ENCODE peak calls at places on chromosomes 16 and 17, in six cellular contexts. C is SK-N-SH, O is K562, I is HepG2, J is H1, T is GM12878. B is an unnamed sample.

GRCh38 chr17:77491921-77492445 is 351.2 kb downstream of the SEC14L1 start:
- DNase-seq in J (no peak), I (no peak), C (no peak), O (no peak), T (no peak), B (no peak)

GRCh38 chr16:79444522-79445040 is 156.0 kb downstream of the MAF start:
- DNase-seq in T (no peak), I (no peak), C (no peak), J (no peak), O (no peak), B (no peak)

GRCh38 chr17:65696739-65697394 is 135.4 kb upstream of the AXIN2 start:
- DNase-seq in T (no peak), I (no peak), O (no peak), J (no peak), C (no peak), B (no peak)

GRCh38 chr17:76501018-76501826 is at the start of gene RHBDF2:
- DNase-seq in I (peak), C (peak), O (peak), J (peak), T (peak), B (peak)

GRCh38 chr16:31072540-31073072 is 1.4 kb downstream of the ZNF668 start:
- DNase-seq in C (peak), T (no peak), O (peak), J (no peak), I (peak), B (peak)

GRCh38 chr17:43530303-43531081 is 15.6 kb downstream of the ETV4 start:
- DNase-seq in I (peak), J (peak), C (no peak), T (no peak), O (peak), B (no peak)

GRCh38 chr16:3020604-3021448 is 658 bp downstream of the TNFRSF12A start:
- DNase-seq in I (peak), C (peak), O (peak), T (no peak), J (peak), B (peak)

GRCh38 chr17:73307130-73307529 is 4.7 kb downstream of the CDC42EP4 start:
- DNase-seq in C (no peak), J (no peak), O (no peak), T (no peak), I (no peak), B (no peak)

GRCh38 chr17:69356625-69357024 is 29.7 kb upstream of the ABCA5 start:
- DNase-seq in C (no peak), J (no peak), I (no peak), O (no peak), T (no peak), B (no peak)

GRCh38 chr16:75922250-75922649 is 196.0 kb upstream of the CPHXL start:
- DNase-seq in O (no peak), J (no peak), T (no peak), C (no peak), I (no peak), B (no peak)

GRCh38 chr17:34235389-34236028 is 19.6 kb upstream of the CCL2 start:
- DNase-seq in I (no peak), J (no peak), C (no peak), T (no peak), O (no peak), B (peak)

GRCh38 chr16:88380099-88380498 is 2.7 kb upstream of the ZNF469 start:
- DNase-seq in J (no peak), T (no peak), O (no peak), I (no peak), C (no peak), B (no peak)

GRCh38 chr17:56786989-56787482 is 46.7 kb downstream of the C17orf67 start:
- DNase-seq in T (peak), J (no peak), I (peak), C (no peak), O (no peak), B (peak)
- TF ChIP-seq GABPA in T (no peak), J (no peak), I (no peak), C (peak), O (peak), B (peak)

GRCh38 chr17:7955414-7956042 is 23.5 kb downstream of the CNTROB start:
- DNase-seq in T (no peak), C (no peak), I (no peak), J (no peak), O (no peak), B (no peak)

GRCh38 chr17:7946441-7946840 is 14.4 kb downstream of the CNTROB start:
- DNase-seq in J (no peak), I (no peak), T (no peak), C (no peak), O (no peak), B (no peak)

GRCh38 chr17:7947651-7948050 is 15.6 kb downstream of the CNTROB start:
- DNase-seq in C (no peak), I (no peak), O (no peak), J (no peak), T (no peak), B (no peak)

GRCh38 chr17:7950578-7950977 is 18.6 kb downstream of the CNTROB start:
- DNase-seq in I (no peak), T (no peak), O (no peak), J (no peak), C (no peak), B (no peak)

DNA sequence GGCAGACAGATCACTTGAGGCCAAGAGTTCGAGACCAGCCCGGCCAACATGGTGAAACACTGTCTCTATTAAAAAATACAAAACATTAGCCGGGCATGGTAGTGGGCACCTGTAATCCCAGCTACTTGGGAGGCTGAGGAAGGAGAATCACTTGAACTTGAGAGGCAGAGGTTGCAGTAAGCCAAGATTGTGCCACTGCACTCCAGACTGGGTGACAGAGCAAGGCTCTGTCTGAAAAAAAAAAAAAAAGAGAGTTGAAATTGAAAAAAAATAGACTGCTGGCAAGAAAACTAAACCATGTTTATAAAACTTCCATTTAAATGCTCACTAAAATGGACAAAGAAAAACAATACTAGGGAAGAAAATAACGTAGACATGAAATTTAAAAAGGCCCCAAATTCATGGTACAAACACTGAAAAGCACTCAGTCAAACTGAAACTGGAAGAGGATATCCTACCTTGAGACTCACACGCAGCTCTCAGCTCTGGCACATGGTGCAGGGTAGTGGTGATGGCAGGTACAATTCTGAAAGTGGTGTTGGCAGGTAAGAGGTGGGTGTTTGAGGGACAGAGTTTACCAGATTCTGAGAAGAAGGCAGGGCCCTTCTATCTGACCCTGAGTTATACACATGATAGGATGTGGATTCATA is 19.3 kb downstream of the CNTROB start:
- DNase-seq in T (peak), O (no peak), C (no peak), J (no peak), I (no peak), B (no peak)
- TF ChIP-seq GABPA in T (no peak), O (no peak), C (no peak), J (no peak), I (no peak), B (no peak)

GRCh38 chr16:69820926-69821541 is 58.9 kb downstream of the WWP2 start:
- DNase-seq in I (peak), O (no peak), J (no peak), C (peak), T (no peak), B (no peak)
- TF ChIP-seq GABPA in I (no peak), O (no peak), J (no peak), C (no peak), T (no peak), B (no peak)

DNA sequence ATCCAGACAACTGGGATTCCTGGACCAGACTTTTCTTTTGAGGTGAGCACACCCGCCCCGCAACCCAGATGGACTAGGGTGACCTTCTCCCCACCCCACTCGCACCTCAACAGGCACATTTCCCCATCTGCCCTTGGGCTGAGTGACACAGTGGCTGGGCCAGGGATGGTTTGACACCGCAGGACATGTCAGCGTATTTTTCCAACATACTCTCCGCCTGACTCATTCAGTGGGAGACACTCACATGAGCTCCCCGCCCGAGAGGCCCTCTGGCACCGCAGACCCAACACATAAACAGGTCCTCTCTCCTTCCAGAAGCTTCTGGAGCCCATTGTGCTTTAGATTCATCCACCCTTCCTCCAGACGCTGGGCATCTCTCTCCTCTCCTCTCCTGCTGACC is 69.4 kb downstream of the ZDHHC7 start:
- DNase-seq in T (no peak), C (no peak), I (no peak), O (no peak), J (no peak), B (no peak)
- TF ChIP-seq GABPA in T (no peak), C (no peak), I (no peak), O (no peak), J (no peak), B (no peak)

B was measured in HL-60.